ENCODE peak calls at places on chromosomes 2 and 18, in nine cellular contexts. One of them, this sample, is unnamed.

GRCh38 chr18:12405066-12405465 is 2.7 kb upstream of the PRELID3A start:
- DNase-seq in anterior cingulate cortex: no peak
- DNase-seq in posterior cingulate gyrus: no peak
- DNase-seq in mesendoderm: no peak
- DNase-seq in AG09309: no peak
- DNase-seq in stimulated activated CD4-positive, alpha-beta T cell treated with anti-CD3 and anti-CD28 coated beads, Interleukin-12 subunit alpha, Interleukin-12 subunit beta, amount 100 ng/mL, for 24 hours: no peak
- DNase-seq in left colon: no peak
- DNase-seq in sciatic nerve: no peak
- DNase-seq in NCI-H187: no peak
- DNase-seq in this sample: no peak

GRCh38 chr2:135997380-135997779 is 12.0 kb upstream of the DARS1 start:
- DNase-seq in left colon: peak
- DNase-seq in stimulated activated CD4-positive, alpha-beta T cell treated with anti-CD3 and anti-CD28 coated beads, Interleukin-12 subunit alpha, Interleukin-12 subunit beta, amount 100 ng/mL, for 24 hours: no peak
- DNase-seq in NCI-H187: no peak
- DNase-seq in posterior cingulate gyrus: peak
- DNase-seq in anterior cingulate cortex: peak
- DNase-seq in mesendoderm: peak
- DNase-seq in AG09309: no peak
- DNase-seq in sciatic nerve: no peak
- DNase-seq in this sample: no peak

GRCh38 chr2:218882463-218882821 is 1.8 kb downstream of the WNT10A start:
- DNase-seq in stimulated activated CD4-positive, alpha-beta T cell treated with anti-CD3 and anti-CD28 coated beads, Interleukin-12 subunit alpha, Interleukin-12 subunit beta, amount 100 ng/mL, for 24 hours: no peak
- DNase-seq in AG09309: no peak
- DNase-seq in anterior cingulate cortex: no peak
- DNase-seq in sciatic nerve: no peak
- DNase-seq in mesendoderm: no peak
- DNase-seq in left colon: no peak
- DNase-seq in posterior cingulate gyrus: no peak
- DNase-seq in NCI-H187: no peak
- DNase-seq in this sample: no peak

GRCh38 chr18:76452357-76452756 is 42.7 kb downstream of the ZNF516 start:
- DNase-seq in stimulated activated CD4-positive, alpha-beta T cell treated with anti-CD3 and anti-CD28 coated beads, Interleukin-12 subunit alpha, Interleukin-12 subunit beta, amount 100 ng/mL, for 24 hours: no peak
- DNase-seq in anterior cingulate cortex: no peak
- DNase-seq in left colon: no peak
- DNase-seq in mesendoderm: peak
- DNase-seq in AG09309: no peak
- DNase-seq in NCI-H187: no peak
- DNase-seq in sciatic nerve: peak
- DNase-seq in posterior cingulate gyrus: no peak
- DNase-seq in this sample: no peak

GRCh38 chr2:239954166-239955085 is 70.7 kb downstream of the NDUFA10 start:
- DNase-seq in mesendoderm: no peak
- DNase-seq in sciatic nerve: no peak
- DNase-seq in NCI-H187: no peak
- DNase-seq in AG09309: no peak
- DNase-seq in stimulated activated CD4-positive, alpha-beta T cell treated with anti-CD3 and anti-CD28 coated beads, Interleukin-12 subunit alpha, Interleukin-12 subunit beta, amount 100 ng/mL, for 24 hours: no peak
- DNase-seq in posterior cingulate gyrus: peak
- DNase-seq in left colon: no peak
- DNase-seq in anterior cingulate cortex: no peak
- DNase-seq in this sample: no peak

GRCh38 chr18:7165846-7166393 is 48.3 kb upstream of the LAMA1 start:
- DNase-seq in anterior cingulate cortex: no peak
- DNase-seq in sciatic nerve: no peak
- DNase-seq in AG09309: no peak
- DNase-seq in left colon: no peak
- DNase-seq in mesendoderm: no peak
- DNase-seq in posterior cingulate gyrus: no peak
- DNase-seq in NCI-H187: no peak
- DNase-seq in stimulated activated CD4-positive, alpha-beta T cell treated with anti-CD3 and anti-CD28 coated beads, Interleukin-12 subunit alpha, Interleukin-12 subunit beta, amount 100 ng/mL, for 24 hours: no peak
- DNase-seq in this sample: no peak

GRCh38 chr2:187299122-187299906 is 148.7 kb downstream of the CALCRL start:
- DNase-seq in sciatic nerve: no peak
- DNase-seq in NCI-H187: no peak
- DNase-seq in posterior cingulate gyrus: no peak
- DNase-seq in stimulated activated CD4-positive, alpha-beta T cell treated with anti-CD3 and anti-CD28 coated beads, Interleukin-12 subunit alpha, Interleukin-12 subunit beta, amount 100 ng/mL, for 24 hours: no peak
- DNase-seq in mesendoderm: peak
- DNase-seq in anterior cingulate cortex: no peak
- DNase-seq in AG09309: no peak
- DNase-seq in left colon: no peak
- DNase-seq in this sample: peak

GRCh38 chr2:144183744-144184143 is 336.2 kb downstream of the ZEB2 start:
- DNase-seq in posterior cingulate gyrus: no peak
- DNase-seq in AG09309: peak
- DNase-seq in NCI-H187: no peak
- DNase-seq in sciatic nerve: no peak
- DNase-seq in stimulated activated CD4-positive, alpha-beta T cell treated with anti-CD3 and anti-CD28 coated beads, Interleukin-12 subunit alpha, Interleukin-12 subunit beta, amount 100 ng/mL, for 24 hours: peak
- DNase-seq in mesendoderm: peak
- DNase-seq in anterior cingulate cortex: no peak
- DNase-seq in left colon: peak
- DNase-seq in this sample: no peak

GRCh38 chr18:71293322-71293721 is 1004.5 kb downstream of the SOCS6 start:
- DNase-seq in left colon: no peak
- DNase-seq in posterior cingulate gyrus: no peak
- DNase-seq in NCI-H187: no peak
- DNase-seq in sciatic nerve: no peak
- DNase-seq in AG09309: no peak
- DNase-seq in stimulated activated CD4-positive, alpha-beta T cell treated with anti-CD3 and anti-CD28 coated beads, Interleukin-12 subunit alpha, Interleukin-12 subunit beta, amount 100 ng/mL, for 24 hours: no peak
- DNase-seq in mesendoderm: no peak
- DNase-seq in anterior cingulate cortex: no peak
- DNase-seq in this sample: peak

GRCh38 chr2:40113272-40113671 is 334.2 kb upstream of the THUMPD2 start:
- DNase-seq in sciatic nerve: no peak
- DNase-seq in posterior cingulate gyrus: no peak
- DNase-seq in AG09309: no peak
- DNase-seq in stimulated activated CD4-positive, alpha-beta T cell treated with anti-CD3 and anti-CD28 coated beads, Interleukin-12 subunit alpha, Interleukin-12 subunit beta, amount 100 ng/mL, for 24 hours: no peak
- DNase-seq in mesendoderm: no peak
- DNase-seq in NCI-H187: no peak
- DNase-seq in left colon: no peak
- DNase-seq in anterior cingulate cortex: no peak
- DNase-seq in this sample: peak

GRCh38 chr2:109211324-109211723 is 82.3 kb downstream of the SH3RF3 start:
- DNase-seq in sciatic nerve: no peak
- DNase-seq in NCI-H187: no peak
- DNase-seq in anterior cingulate cortex: no peak
- DNase-seq in stimulated activated CD4-positive, alpha-beta T cell treated with anti-CD3 and anti-CD28 coated beads, Interleukin-12 subunit alpha, Interleukin-12 subunit beta, amount 100 ng/mL, for 24 hours: no peak
- DNase-seq in left colon: no peak
- DNase-seq in AG09309: no peak
- DNase-seq in mesendoderm: peak
- DNase-seq in posterior cingulate gyrus: no peak
- DNase-seq in this sample: no peak

GRCh38 chr2:203683932-203684556 is 22.4 kb upstream of the CD28 start:
- DNase-seq in left colon: no peak
- DNase-seq in posterior cingulate gyrus: no peak
- DNase-seq in stimulated activated CD4-positive, alpha-beta T cell treated with anti-CD3 and anti-CD28 coated beads, Interleukin-12 subunit alpha, Interleukin-12 subunit beta, amount 100 ng/mL, for 24 hours: peak
- DNase-seq in anterior cingulate cortex: no peak
- DNase-seq in NCI-H187: no peak
- DNase-seq in AG09309: peak
- DNase-seq in sciatic nerve: no peak
- DNase-seq in mesendoderm: peak
- DNase-seq in this sample: peak

GRCh38 chr2:67871696-67872320 is 191.0 kb downstream of the C1D start:
- DNase-seq in sciatic nerve: no peak
- DNase-seq in NCI-H187: no peak
- DNase-seq in AG09309: peak
- DNase-seq in stimulated activated CD4-positive, alpha-beta T cell treated with anti-CD3 and anti-CD28 coated beads, Interleukin-12 subunit alpha, Interleukin-12 subunit beta, amount 100 ng/mL, for 24 hours: no peak
- DNase-seq in mesendoderm: no peak
- DNase-seq in left colon: no peak
- DNase-seq in posterior cingulate gyrus: peak
- DNase-seq in anterior cingulate cortex: peak
- DNase-seq in this sample: peak

GRCh38 chr2:130756041-130756720 is 841 bp downstream of the AMER3 start:
- DNase-seq in mesendoderm: peak
- DNase-seq in left colon: peak
- DNase-seq in NCI-H187: no peak
- DNase-seq in AG09309: no peak
- DNase-seq in anterior cingulate cortex: no peak
- DNase-seq in stimulated activated CD4-positive, alpha-beta T cell treated with anti-CD3 and anti-CD28 coated beads, Interleukin-12 subunit alpha, Interleukin-12 subunit beta, amount 100 ng/mL, for 24 hours: no peak
- DNase-seq in posterior cingulate gyrus: peak
- DNase-seq in sciatic nerve: no peak
- DNase-seq in this sample: peak

GRCh38 chr2:108268001-108268400 is 20.7 kb upstream of the SULT1C2 start:
- DNase-seq in mesendoderm: no peak
- DNase-seq in left colon: no peak
- DNase-seq in AG09309: peak
- DNase-seq in sciatic nerve: no peak
- DNase-seq in posterior cingulate gyrus: no peak
- DNase-seq in NCI-H187: no peak
- DNase-seq in anterior cingulate cortex: no peak
- DNase-seq in stimulated activated CD4-positive, alpha-beta T cell treated with anti-CD3 and anti-CD28 coated beads, Interleukin-12 subunit alpha, Interleukin-12 subunit beta, amount 100 ng/mL, for 24 hours: no peak
- DNase-seq in this sample: peak

GRCh38 chr2:10548626-10549025 is 100.5 kb upstream of the ODC1 start:
- DNase-seq in mesendoderm: no peak
- DNase-seq in stimulated activated CD4-positive, alpha-beta T cell treated with anti-CD3 and anti-CD28 coated beads, Interleukin-12 subunit alpha, Interleukin-12 subunit beta, amount 100 ng/mL, for 24 hours: no peak
- DNase-seq in sciatic nerve: no peak
- DNase-seq in anterior cingulate cortex: no peak
- DNase-seq in left colon: no peak
- DNase-seq in NCI-H187: no peak
- DNase-seq in posterior cingulate gyrus: no peak
- DNase-seq in AG09309: no peak
- DNase-seq in this sample: no peak

GRCh38 chr2:84694088-84694622 is 177.9 kb downstream of the DNAH6 start:
- DNase-seq in sciatic nerve: no peak
- DNase-seq in left colon: peak
- DNase-seq in NCI-H187: no peak
- DNase-seq in mesendoderm: no peak
- DNase-seq in AG09309: no peak
- DNase-seq in anterior cingulate cortex: no peak
- DNase-seq in posterior cingulate gyrus: no peak
- DNase-seq in stimulated activated CD4-positive, alpha-beta T cell treated with anti-CD3 and anti-CD28 coated beads, Interleukin-12 subunit alpha, Interleukin-12 subunit beta, amount 100 ng/mL, for 24 hours: no peak
- DNase-seq in this sample: no peak

GRCh38 chr2:201933792-201934229 is 99.8 kb upstream of the FZD7 start:
- DNase-seq in NCI-H187: no peak
- DNase-seq in AG09309: no peak
- DNase-seq in posterior cingulate gyrus: peak
- DNase-seq in sciatic nerve: no peak
- DNase-seq in anterior cingulate cortex: no peak
- DNase-seq in mesendoderm: peak
- DNase-seq in left colon: no peak
- DNase-seq in stimulated activated CD4-positive, alpha-beta T cell treated with anti-CD3 and anti-CD28 coated beads, Interleukin-12 subunit alpha, Interleukin-12 subunit beta, amount 100 ng/mL, for 24 hours: no peak
- DNase-seq in this sample: no peak

This sample was measured in kidney tubule cell.